ENCODE peak calls at places on chromosomes 2 and 18, in five cellular contexts. C, O, H, Q and L are unnamed samples.

GRCh38 chr18:38453880-38454279 is 888.3 kb upstream of the CELF4 start:
- DNase-seq in C (no peak), O (no peak), Q (no peak), H (no peak), L (no peak)

GRCh38 chr18:26103579-26103978 is 13.2 kb upstream of the SS18 start:
- DNase-seq in O (no peak), H (peak), C (peak), Q (no peak), L (peak)

GRCh38 chr18:12518326-12518725 is 110.6 kb downstream of the PRELID3A start:
- DNase-seq in O (no peak), H (no peak), Q (no peak), C (peak), L (no peak)

GRCh38 chr2:45652090-45653050 is 895 bp downstream of the PRKCE start:
- DNase-seq in Q (no peak), O (no peak), C (no peak), H (peak), L (peak)

GRCh38 chr2:69387770-69388481 is 899 bp upstream of the GFPT1 start:
- DNase-seq in O (no peak), Q (no peak), H (no peak), C (peak), L (no peak)

GRCh38 chr2:238967031-238967977 is 119.4 kb downstream of the TWIST2 start:
- DNase-seq in C (no peak), O (no peak), H (peak), Q (no peak), L (no peak)

GRCh38 chr2:79952561-79952960 is 352.0 kb downstream of the LRRTM1 start:
- DNase-seq in Q (no peak), H (no peak), C (no peak), O (no peak), L (no peak)

GRCh38 chr2:19178175-19178574 is 180.2 kb downstream of the OSR1 start:
- DNase-seq in Q (no peak), H (no peak), O (no peak), C (no peak), L (no peak)

GRCh38 chr2:164910091-164910899 is 45.0 kb downstream of the SLC38A11 start:
- DNase-seq in C (peak), O (no peak), H (no peak), Q (no peak), L (peak)

GRCh38 chr2:157256621-157257020 is 884 bp upstream of the GALNT5 start:
- DNase-seq in O (no peak), Q (peak), C (no peak), H (no peak), L (no peak)

GRCh38 chr2:102418421-102418961 is 4.5 kb upstream of the IL18RAP start:
- DNase-seq in H (no peak), Q (no peak), O (no peak), C (no peak), L (no peak)

DNA sequence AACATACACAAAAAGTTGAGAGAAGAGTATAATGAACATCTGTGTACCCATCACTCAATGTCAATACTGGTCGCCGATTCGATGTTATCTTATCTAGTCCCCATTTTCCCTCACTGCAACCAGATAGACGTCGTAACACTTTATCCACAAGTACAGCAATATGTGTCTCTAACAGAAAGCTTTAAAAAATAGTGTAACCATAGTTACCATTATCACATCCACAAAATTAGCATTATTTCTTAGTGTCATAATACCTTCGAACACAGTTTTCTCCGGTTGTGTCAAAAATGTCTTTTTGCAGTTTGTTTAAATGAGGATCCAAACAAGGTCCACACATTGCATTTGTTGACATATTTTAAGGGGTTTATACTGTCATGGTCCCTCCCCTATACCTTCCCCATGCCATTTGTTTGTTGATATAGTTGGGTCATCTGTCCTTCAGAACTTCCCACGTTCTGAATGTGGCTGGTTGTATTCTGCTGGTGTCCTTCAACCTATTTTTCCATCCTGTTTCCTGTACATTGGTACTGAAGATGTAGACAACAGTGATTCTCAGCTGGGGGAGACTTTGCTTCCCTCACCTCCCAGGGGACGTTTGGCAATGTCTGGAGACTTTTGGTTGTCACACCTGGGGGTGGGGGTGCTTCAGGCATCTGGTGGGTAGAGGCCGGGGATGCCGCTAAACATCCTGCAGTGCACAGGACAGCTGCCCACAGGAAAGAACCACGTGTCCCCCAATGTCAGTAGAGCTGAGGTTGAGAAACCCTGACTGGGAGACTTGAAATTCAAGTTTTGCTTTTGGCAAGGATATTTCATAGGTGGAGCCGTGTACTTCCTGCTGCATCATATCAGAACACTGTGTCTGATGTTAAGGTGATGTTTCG is 72.7 kb upstream of the SPRED2 start:
- DNase-seq in O (no peak), C (peak), Q (no peak), H (no peak), L (no peak)
- TF ChIP-seq SUZ12 in O (no peak), C (no peak), Q (no peak), H (no peak), L (no peak)

GRCh38 chr2:146147448-146148012 is 1627.6 kb upstream of the ZEB2 start:
- DNase-seq in H (no peak), C (no peak), Q (no peak), O (no peak), L (no peak)
- TF ChIP-seq SUZ12 in H (no peak), C (no peak), Q (no peak), O (no peak), L (no peak)

DNA sequence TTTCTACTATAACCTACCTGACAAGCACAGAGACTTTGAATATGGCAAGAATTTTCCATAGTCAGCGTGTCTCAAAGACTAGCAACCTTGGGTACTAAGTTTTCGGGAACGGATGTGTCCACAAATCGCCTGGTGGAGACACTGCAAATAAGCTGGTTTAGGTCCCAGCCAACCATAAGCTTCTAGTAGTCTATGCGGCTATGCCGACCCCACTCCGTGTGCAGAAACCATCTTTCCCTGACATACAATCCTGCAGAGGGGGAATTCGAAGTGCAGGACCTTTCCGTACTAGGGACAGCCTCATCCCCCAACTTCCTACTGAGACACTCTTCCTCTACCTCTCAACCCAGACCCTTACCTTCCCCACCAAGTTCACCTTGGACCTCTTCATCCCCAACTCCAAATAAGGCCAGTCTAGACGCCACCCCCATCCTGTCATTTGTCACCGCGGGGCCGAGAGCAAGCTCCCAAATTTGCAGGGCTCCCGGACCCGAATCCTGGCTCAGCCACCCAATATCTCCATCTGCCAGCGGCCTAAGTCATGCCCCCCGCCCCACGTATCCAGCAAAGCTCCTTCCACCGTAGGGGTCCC is 548 bp downstream of the SUCLG1 start:
- DNase-seq in O (no peak), H (no peak), C (peak), Q (no peak), L (peak)
- TF ChIP-seq SUZ12 in O (no peak), H (no peak), C (no peak), Q (no peak), L (no peak)

GRCh38 chr2:31568585-31569201 is 12.0 kb downstream of the SRD5A2 start:
- DNase-seq in H (no peak), C (no peak), Q (no peak), O (no peak), L (no peak)
- TF ChIP-seq SUZ12 in H (no peak), C (no peak), Q (no peak), O (no peak), L (no peak)

DNA sequence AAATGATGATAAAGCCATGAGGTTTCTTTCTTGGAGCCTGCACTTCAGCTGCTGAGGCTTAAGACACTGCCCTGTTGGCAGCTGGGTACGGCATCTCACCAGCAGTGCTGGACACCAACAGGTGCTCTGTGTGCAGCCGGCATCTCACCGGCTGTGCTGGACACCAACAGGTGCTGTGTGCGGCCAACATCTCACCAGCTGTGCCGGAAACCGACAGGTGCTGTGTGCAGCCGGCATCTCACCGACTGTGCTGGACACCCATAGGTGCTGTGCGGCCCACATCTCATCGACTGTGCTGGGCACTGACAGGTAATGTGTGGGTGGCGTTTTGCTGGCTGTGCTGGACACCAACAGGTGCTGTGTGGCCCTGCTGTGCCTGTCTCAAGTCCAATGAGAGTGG is 190.8 kb downstream of the TMEM18 start:
- DNase-seq in C (no peak), Q (no peak), O (no peak), H (no peak), L (no peak)
- TF ChIP-seq SUZ12 in C (no peak), Q (no peak), O (no peak), H (no peak), L (no peak)

GRCh38 chr18:65938592-65939372 is 188.0 kb downstream of the CDH7 start:
- DNase-seq in H (peak), O (peak), C (peak), Q (peak), L (peak)
- TF ChIP-seq SUZ12 in H (no peak), O (no peak), C (no peak), Q (no peak), L (no peak)

GRCh38 chr2:105442056-105442455 is 43.2 kb upstream of the FHL2 start:
- DNase-seq in Q (no peak), O (no peak), H (no peak), C (no peak), L (no peak)

GRCh38 chr2:105439130-105439529 is 40.3 kb upstream of the FHL2 start:
- DNase-seq in Q (no peak), H (no peak), C (no peak), O (no peak), L (no peak)

GRCh38 chr2:105438104-105438929 is 39.5 kb upstream of the FHL2 start:
- DNase-seq in C (no peak), Q (no peak), O (no peak), H (no peak), L (no peak)

GRCh38 chr2:105432749-105433148 is 33.9 kb upstream of the FHL2 start:
- DNase-seq in H (no peak), O (no peak), Q (no peak), C (no peak), L (no peak)

DNA sequence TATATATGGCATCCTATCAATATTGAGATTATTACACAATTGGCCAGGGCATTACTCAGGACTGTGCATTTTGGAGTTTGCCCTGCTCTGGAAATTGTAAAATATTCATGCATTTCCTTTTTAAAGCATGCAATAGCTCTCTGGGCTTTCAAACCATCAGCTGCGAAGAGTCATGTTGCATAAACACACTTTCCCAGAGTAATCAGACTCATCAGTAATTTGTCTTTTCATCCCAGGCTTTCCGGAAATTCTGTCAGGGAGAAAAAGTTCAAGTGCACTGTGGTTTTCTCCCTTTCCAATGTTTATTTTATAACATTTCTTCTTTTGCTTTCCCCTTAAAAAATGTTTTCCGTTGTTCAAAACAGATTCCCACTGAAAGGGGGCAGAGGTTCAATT is 38.9 kb upstream of the FHL2 start:
- DNase-seq in O (no peak), Q (no peak), C (no peak), H (no peak), L (no peak)
- TF ChIP-seq SUZ12 in O (no peak), Q (no peak), C (no peak), H (no peak), L (no peak)

DNA sequence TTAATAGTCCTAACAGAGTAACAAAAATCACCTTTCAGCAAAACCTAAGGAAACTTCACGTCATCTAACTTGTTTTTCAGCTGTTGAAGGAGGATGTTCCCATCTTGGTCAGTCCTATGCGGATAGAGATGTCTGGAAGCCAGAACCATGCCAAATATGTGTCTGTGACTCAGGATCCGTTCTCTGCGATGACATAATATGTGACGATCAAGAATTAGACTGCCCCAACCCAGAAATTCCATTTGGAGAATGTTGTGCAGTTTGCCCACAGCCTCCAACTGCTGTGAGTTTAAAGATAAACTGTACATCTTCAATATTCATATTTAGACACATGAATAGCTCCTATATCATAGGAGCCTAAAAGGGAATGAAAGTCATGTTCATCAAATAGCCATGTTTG is 10.5 kb downstream of the COL3A1 start:
- DNase-seq in C (no peak), O (no peak), H (no peak), Q (no peak), L (no peak)
- TF ChIP-seq SUZ12 in C (no peak), O (no peak), H (no peak), Q (no peak), L (no peak)

DNA sequence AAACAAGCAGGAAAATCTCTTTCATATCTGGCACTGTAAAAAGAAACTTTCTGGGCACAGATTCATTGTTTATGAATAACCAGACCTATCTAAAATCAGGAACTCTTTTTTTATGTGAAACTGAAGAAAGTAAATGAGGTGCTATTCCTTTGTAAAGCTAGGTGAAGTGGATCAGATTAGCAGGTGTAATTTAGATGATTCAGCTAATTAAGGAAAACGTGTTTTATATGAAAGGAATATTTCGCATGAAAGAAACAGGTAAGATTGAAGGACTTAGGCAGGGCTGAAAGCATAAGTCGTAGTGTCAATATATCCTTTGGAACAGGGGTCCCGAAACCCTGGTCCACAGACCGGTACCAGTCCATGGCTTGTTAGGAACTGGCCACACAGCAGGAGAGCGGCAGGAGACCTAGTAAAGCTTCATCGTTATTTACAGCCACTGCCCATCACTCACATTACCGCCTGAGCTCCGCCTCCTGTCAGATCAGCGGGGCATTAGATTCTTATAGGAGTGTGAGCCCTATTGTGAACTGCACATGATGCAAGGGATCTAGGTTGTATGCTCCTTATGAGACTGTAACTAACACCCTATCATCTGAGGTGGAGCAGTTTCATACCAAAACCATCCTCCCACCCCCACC is 20.3 kb upstream of the XIRP2 start:
- DNase-seq in Q (no peak), O (no peak), C (no peak), H (no peak), L (no peak)
- TF ChIP-seq SUZ12 in Q (no peak), O (no peak), C (no peak), H (no peak), L (no peak)

GRCh38 chr2:141498561-141498960 is 632.3 kb downstream of the LRP1B start:
- DNase-seq in H (no peak), C (no peak), O (no peak), Q (no peak), L (no peak)
- TF ChIP-seq SUZ12 in H (no peak), C (no peak), O (no peak), Q (no peak), L (no peak)